ENCODE peak calls at places on chromosomes 3 and 15, in five cellular contexts. One of them, this sample, is unnamed.

GRCh38 chr3:13424865-13425605 is 4.9 kb upstream of the NUP210 start:
- DNase-seq in fibroblast of pulmonary artery: no peak
- DNase-seq in stomach: no peak
- DNase-seq in left ventricle myocardium inferior: no peak
- DNase-seq in adrenal gland: no peak
- DNase-seq in this sample: no peak

GRCh38 chr15:65411470-65412071 is 11.2 kb downstream of the IGDCC4 start:
- DNase-seq in fibroblast of pulmonary artery: no peak
- DNase-seq in left ventricle myocardium inferior: no peak
- DNase-seq in stomach: no peak
- DNase-seq in adrenal gland: peak
- DNase-seq in this sample: peak

GRCh38 chr3:192482809-192483208 is 244.5 kb downstream of the FGF12 start:
- DNase-seq in stomach: no peak
- DNase-seq in fibroblast of pulmonary artery: peak
- DNase-seq in left ventricle myocardium inferior: no peak
- DNase-seq in adrenal gland: no peak
- DNase-seq in this sample: peak

GRCh38 chr3:81291586-81291985 is 469.9 kb downstream of the GBE1 start:
- DNase-seq in stomach: no peak
- DNase-seq in adrenal gland: no peak
- DNase-seq in left ventricle myocardium inferior: no peak
- DNase-seq in fibroblast of pulmonary artery: no peak
- DNase-seq in this sample: peak

GRCh38 chr3:180871901-180872300 is 40.6 kb upstream of the FXR1 start:
- DNase-seq in stomach: no peak
- DNase-seq in left ventricle myocardium inferior: no peak
- DNase-seq in fibroblast of pulmonary artery: peak
- DNase-seq in adrenal gland: no peak
- DNase-seq in this sample: peak

GRCh38 chr3:128280466-128281455 is 127.5 kb downstream of the EEFSEC start:
- DNase-seq in fibroblast of pulmonary artery: no peak
- DNase-seq in left ventricle myocardium inferior: no peak
- DNase-seq in adrenal gland: no peak
- DNase-seq in stomach: no peak
- DNase-seq in this sample: no peak

GRCh38 chr3:138727371-138727770 is 107.4 kb downstream of the PIK3CB start:
- DNase-seq in fibroblast of pulmonary artery: no peak
- DNase-seq in stomach: no peak
- DNase-seq in left ventricle myocardium inferior: no peak
- DNase-seq in adrenal gland: no peak
- DNase-seq in this sample: peak

GRCh38 chr3:62261121-62261520 is 112.2 kb downstream of the FEZF2 start:
- DNase-seq in fibroblast of pulmonary artery: no peak
- DNase-seq in left ventricle myocardium inferior: no peak
- DNase-seq in adrenal gland: peak
- DNase-seq in stomach: no peak
- DNase-seq in this sample: no peak

GRCh38 chr3:118974356-118975097 is 60.1 kb downstream of the IGSF11 start:
- DNase-seq in stomach: no peak
- DNase-seq in fibroblast of pulmonary artery: no peak
- DNase-seq in left ventricle myocardium inferior: no peak
- DNase-seq in adrenal gland: no peak
- DNase-seq in this sample: no peak

GRCh38 chr15:41465822-41466421 is 27.8 kb upstream of the ITPKA start:
- DNase-seq in adrenal gland: no peak
- DNase-seq in fibroblast of pulmonary artery: peak
- DNase-seq in left ventricle myocardium inferior: no peak
- DNase-seq in stomach: no peak
- DNase-seq in this sample: peak

GRCh38 chr3:195221015-195221853 is 49.7 kb downstream of the XXYLT1 start:
- DNase-seq in fibroblast of pulmonary artery: peak
- DNase-seq in adrenal gland: peak
- DNase-seq in stomach: no peak
- DNase-seq in left ventricle myocardium inferior: no peak
- DNase-seq in this sample: peak

GRCh38 chr3:125192190-125193035 is 20.1 kb downstream of the SLC12A8 start:
- DNase-seq in adrenal gland: no peak
- DNase-seq in left ventricle myocardium inferior: no peak
- DNase-seq in stomach: no peak
- DNase-seq in fibroblast of pulmonary artery: no peak
- DNase-seq in this sample: no peak

GRCh38 chr3:187841552-187841951 is 96.3 kb upstream of the BCL6 start:
- DNase-seq in adrenal gland: peak
- DNase-seq in fibroblast of pulmonary artery: peak
- DNase-seq in stomach: no peak
- DNase-seq in left ventricle myocardium inferior: no peak
- DNase-seq in this sample: no peak

GRCh38 chr3:143098032-143098764 is 21.4 kb upstream of the CHST2 start:
- DNase-seq in stomach: no peak
- DNase-seq in adrenal gland: no peak
- DNase-seq in left ventricle myocardium inferior: no peak
- DNase-seq in fibroblast of pulmonary artery: no peak
- DNase-seq in this sample: no peak

GRCh38 chr15:101458158-101458895 is 31.2 kb downstream of the PCSK6 start:
- DNase-seq in fibroblast of pulmonary artery: no peak
- DNase-seq in left ventricle myocardium inferior: no peak
- DNase-seq in stomach: no peak
- DNase-seq in adrenal gland: no peak
- DNase-seq in this sample: no peak

GRCh38 chr3:65828706-65829105 is 210.0 kb downstream of the MAGI1 start:
- DNase-seq in stomach: no peak
- DNase-seq in left ventricle myocardium inferior: no peak
- DNase-seq in fibroblast of pulmonary artery: no peak
- DNase-seq in adrenal gland: peak
- DNase-seq in this sample: peak

GRCh38 chr3:18425641-18426403 is 683 bp upstream of the SATB1 start:
- DNase-seq in adrenal gland: peak
- DNase-seq in fibroblast of pulmonary artery: peak
- DNase-seq in stomach: peak
- DNase-seq in left ventricle myocardium inferior: peak
- DNase-seq in this sample: no peak

GRCh38 chr3:8600457-8600856 is 44.1 kb downstream of the SSUH2 start:
- DNase-seq in adrenal gland: no peak
- DNase-seq in fibroblast of pulmonary artery: no peak
- DNase-seq in left ventricle myocardium inferior: no peak
- DNase-seq in stomach: no peak
- DNase-seq in this sample: no peak

GRCh38 chr15:78838480-78838879 is 27.2 kb upstream of the ADAMTS7 start:
- DNase-seq in fibroblast of pulmonary artery: peak
- DNase-seq in stomach: no peak
- DNase-seq in left ventricle myocardium inferior: no peak
- DNase-seq in adrenal gland: no peak
- DNase-seq in this sample: no peak

GRCh38 chr3:15681668-15682067 is 80.1 kb downstream of the BTD start:
- DNase-seq in stomach: no peak
- DNase-seq in fibroblast of pulmonary artery: peak
- DNase-seq in adrenal gland: no peak
- DNase-seq in left ventricle myocardium inferior: no peak
- DNase-seq in this sample: no peak

GRCh38 chr3:106673926-106674569 is 703.2 kb upstream of the CCDC54 start:
- DNase-seq in fibroblast of pulmonary artery: no peak
- DNase-seq in stomach: no peak
- DNase-seq in left ventricle myocardium inferior: no peak
- DNase-seq in adrenal gland: no peak
- DNase-seq in this sample: no peak

GRCh38 chr3:23162939-23163338 is 40.2 kb upstream of the UBE2E2 start:
- DNase-seq in fibroblast of pulmonary artery: no peak
- DNase-seq in left ventricle myocardium inferior: no peak
- DNase-seq in stomach: no peak
- DNase-seq in adrenal gland: no peak
- DNase-seq in this sample: no peak
- H3K4me3 ChIP-seq in fibroblast of pulmonary artery: no peak
- H3K4me3 ChIP-seq in left ventricle myocardium inferior: no peak
- H3K4me3 ChIP-seq in stomach: no peak
- H3K4me3 ChIP-seq in adrenal gland: no peak
- H3K4me3 ChIP-seq in this sample: no peak

GRCh38 chr15:84981711-84982300 is at the start of gene PDE8A:
- DNase-seq in stomach: peak
- DNase-seq in adrenal gland: peak
- DNase-seq in fibroblast of pulmonary artery: peak
- DNase-seq in left ventricle myocardium inferior: peak
- DNase-seq in this sample: no peak
- TF ChIP-seq CTCF in stomach: no peak
- TF ChIP-seq CTCF in adrenal gland: no peak
- TF ChIP-seq CTCF in fibroblast of pulmonary artery: no peak
- TF ChIP-seq CTCF in left ventricle myocardium inferior: peak
- TF ChIP-seq CTCF in this sample: no peak

GRCh38 chr15:63051701-63052066 is 9.1 kb downstream of the TPM1 start:
- DNase-seq in stomach: no peak
- DNase-seq in left ventricle myocardium inferior: no peak
- DNase-seq in adrenal gland: no peak
- DNase-seq in fibroblast of pulmonary artery: no peak
- DNase-seq in this sample: no peak
- H3K4me3 ChIP-seq in stomach: no peak
- H3K4me3 ChIP-seq in left ventricle myocardium inferior: peak
- H3K4me3 ChIP-seq in adrenal gland: no peak
- H3K4me3 ChIP-seq in fibroblast of pulmonary artery: no peak
- H3K4me3 ChIP-seq in this sample: no peak

DNA sequence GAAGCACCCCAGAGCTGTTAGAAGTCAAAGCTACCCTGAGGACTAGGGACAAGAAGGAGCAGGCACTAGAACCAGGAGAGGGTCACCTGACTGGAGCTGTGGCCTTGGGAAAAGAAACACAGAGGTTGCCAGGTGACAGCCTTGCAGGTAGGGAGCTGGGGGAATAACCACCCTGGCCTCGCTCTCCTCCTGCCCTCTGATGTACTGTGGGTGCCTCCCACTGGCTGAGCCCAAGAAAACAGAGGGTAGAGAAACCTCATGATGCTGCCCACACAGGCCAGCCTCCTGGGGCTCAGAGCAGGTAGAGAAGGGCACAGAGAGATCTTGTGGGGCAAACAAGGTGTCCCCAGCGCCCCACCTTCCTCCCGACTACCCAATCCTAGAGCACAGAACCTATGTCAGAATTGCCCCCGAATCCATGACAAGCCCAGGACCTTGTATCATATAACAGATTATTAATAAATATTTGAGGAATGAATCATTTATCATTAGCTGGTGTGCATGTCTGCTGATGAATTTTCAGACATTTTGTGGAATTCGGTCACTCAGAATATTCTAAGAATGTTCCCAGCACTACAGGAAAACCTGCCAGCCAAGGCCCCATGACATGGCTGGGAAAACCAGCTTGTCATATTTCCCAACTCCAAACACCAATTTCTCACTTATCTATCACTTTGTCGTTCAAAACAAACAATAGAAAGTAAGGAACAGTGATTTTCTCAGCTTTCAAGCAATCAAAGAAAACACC is 59.8 kb upstream of the MEX3B start:
- DNase-seq in adrenal gland: no peak
- DNase-seq in left ventricle myocardium inferior: no peak
- DNase-seq in fibroblast of pulmonary artery: peak
- DNase-seq in stomach: no peak
- DNase-seq in this sample: peak
- TF ChIP-seq CTCF in adrenal gland: no peak
- TF ChIP-seq CTCF in left ventricle myocardium inferior: no peak
- TF ChIP-seq CTCF in fibroblast of pulmonary artery: no peak
- TF ChIP-seq CTCF in stomach: no peak
- TF ChIP-seq CTCF in this sample: no peak

DNA sequence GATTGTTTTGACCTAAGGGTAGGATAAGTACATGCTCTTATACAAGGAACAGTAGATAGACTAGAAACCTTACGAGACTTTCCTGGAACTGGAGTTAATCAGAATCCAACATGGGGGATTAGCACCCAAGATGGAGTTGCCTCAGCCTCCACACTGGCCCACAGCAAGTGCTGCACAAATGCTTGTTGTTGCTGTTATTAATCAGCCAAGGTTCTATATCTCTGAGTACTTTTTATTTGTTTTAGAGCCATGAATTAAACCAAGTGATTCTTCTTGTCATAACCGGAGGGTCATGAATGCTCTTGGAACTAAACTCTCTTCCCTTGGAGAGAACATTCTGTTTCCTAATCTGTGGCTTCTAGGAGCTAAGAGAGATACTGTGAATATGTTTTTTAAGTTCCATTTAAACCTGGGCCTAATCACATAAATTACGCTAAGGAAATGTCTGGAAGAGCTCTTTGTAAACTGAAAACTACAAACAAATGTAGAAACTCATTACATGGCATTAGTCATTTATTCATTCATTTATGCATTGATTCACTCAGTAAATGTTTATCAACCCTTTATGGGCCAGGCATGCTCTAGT is 5.7 kb upstream of the IL16 start:
- DNase-seq in left ventricle myocardium inferior: no peak
- DNase-seq in adrenal gland: no peak
- DNase-seq in fibroblast of pulmonary artery: no peak
- DNase-seq in stomach: no peak
- DNase-seq in this sample: no peak
- H3K4me3 ChIP-seq in left ventricle myocardium inferior: no peak
- H3K4me3 ChIP-seq in adrenal gland: no peak
- H3K4me3 ChIP-seq in fibroblast of pulmonary artery: no peak
- H3K4me3 ChIP-seq in stomach: no peak
- H3K4me3 ChIP-seq in this sample: no peak

This sample was measured in astrocyte of the spinal cord.